ENCODE peak calls at places on chromosomes 3 and 15, in eight cellular contexts. B is left cardiac atrium; G is naive thymus-derived CD8-positive, alpha-beta T cell; F is activated CD8-positive, alpha-beta T cell treated with anti-CD3 and anti-CD28 coated beads, Interleukin-2, amount 10 ng/mL, durations not matched to agents 7 days and 5 days; N is left lung; W is activated naive CD8-positive, alpha-beta T cell treated with anti-CD3 and anti-CD28 coated beads, Interleukin-2, amount 10 ng/mL, durations not matched to agents 7 days and 5 days; T is aorta; S is memory B cell. E is an unnamed sample.

GRCh38 chr3:168511428-168512014 is 415.8 kb upstream of the GOLIM4 start:
- ATAC-seq in B (no peak), F (no peak), S (no peak), N (no peak), W (no peak), G (no peak), T (no peak), E (peak; percentile 33)

GRCh38 chr3:152334761-152335160 is 66.0 kb downstream of the MBNL1 start:
- ATAC-seq in N (no peak), T (no peak), G (no peak), F (no peak), W (peak; percentile 14), S (no peak), B (no peak), E (no peak)

GRCh38 chr15:80170596-80170995 is 17.8 kb downstream of the FAH start:
- ATAC-seq in W (no peak), G (no peak), F (no peak), N (no peak), S (no peak), T (no peak), B (no peak), E (no peak)

GRCh38 chr15:67603063-67603462 is 60.6 kb downstream of the MAP2K5 start:
- ATAC-seq in G (no peak), F (no peak), T (no peak), S (no peak), N (no peak), B (no peak), W (no peak), E (no peak)

GRCh38 chr3:43217633-43218032 is 68.7 kb upstream of the SNRK start:
- ATAC-seq in B (no peak), G (no peak), W (no peak), F (no peak), T (no peak), S (no peak), N (no peak), E (no peak)

GRCh38 chr15:51108933-51109550 is 14.3 kb upstream of the TNFAIP8L3 start:
- ATAC-seq in N (peak; percentile 24), S (no peak), F (no peak), B (peak; percentile 38), W (no peak), G (no peak), T (peak; percentile 75), E (no peak)

GRCh38 chr3:58043933-58044332 is 35.7 kb downstream of the FLNB start:
- ATAC-seq in T (no peak), S (no peak), N (peak; percentile 5), B (no peak), F (no peak), G (no peak), W (no peak), E (no peak)

GRCh38 chr3:177314897-177315296 is 117.6 kb upstream of the TBL1XR1 start:
- ATAC-seq in T (no peak), F (no peak), W (no peak), N (no peak), S (no peak), B (no peak), G (no peak), E (no peak)

GRCh38 chr3:10213156-10213792 is 35.0 kb upstream of the TATDN2 start:
- ATAC-seq in B (no peak), W (no peak), S (peak; percentile 89), F (no peak), N (no peak), G (no peak), T (no peak), E (no peak)

GRCh38 chr15:100948430-100948762 is 29.2 kb downstream of the LRRK1 start:
- ATAC-seq in F (no peak), S (peak; percentile 49), G (no peak), W (no peak), N (no peak), B (no peak), T (no peak), E (no peak)

GRCh38 chr3:25724948-25725645 is 58.1 kb downstream of the NGLY1 start:
- ATAC-seq in T (no peak), N (no peak), B (no peak), G (no peak), W (no peak), F (no peak), S (no peak), E (no peak)

GRCh38 chr15:64373360-64373759 is 7.9 kb downstream of the PCLAF start:
- ATAC-seq in N (no peak), T (no peak), F (peak; percentile 54), G (peak; percentile 32), W (no peak), S (no peak), B (no peak), E (no peak)

GRCh38 chr15:42033214-42033873 is 12.5 kb upstream of the PLA2G4E start:
- ATAC-seq in W (no peak), T (no peak), F (no peak), N (no peak), B (no peak), S (no peak), G (no peak), E (no peak)